ENCODE peak calls at places on chromosomes 6 and 20, in four cellular contexts. K is colonic mucosa; J is CD4-positive, CD25-positive, alpha-beta regulatory T cell; Q is ascending aorta. R is an unnamed sample.

GRCh38 chr6:161536141-161536735 is 262.4 kb upstream of the AGPAT4 start:
- DNase-seq in J (no peak), Q (no peak), K (no peak), R (no peak)

GRCh38 chr20:54068495-54068894 is 1.9 kb downstream of the BCAS1 start:
- DNase-seq in J (no peak), Q (no peak), K (no peak), R (no peak)

GRCh38 chr20:33042430-33042829 is 11.0 kb downstream of the BPIFB6 start:
- DNase-seq in K (no peak), J (no peak), Q (no peak), R (no peak)

GRCh38 chr20:62477669-62478450 is 2.1 kb upstream of the GATA5 start:
- DNase-seq in J (no peak), Q (no peak), K (no peak), R (no peak)

GRCh38 chr6:29792123-29793035 is 35.2 kb upstream of the HLA-G start:
- DNase-seq in Q (no peak), K (peak; percentile 83), J (peak; percentile 64), R (peak; percentile 67)

GRCh38 chr20:11271319-11271718 is 597.5 kb upstream of the JAG1 start:
- DNase-seq in Q (no peak), K (no peak), J (no peak), R (no peak)

GRCh38 chr6:25311251-25311910 is 32.2 kb downstream of the CARMIL1 start:
- DNase-seq in J (no peak), K (peak; percentile 32), Q (no peak), R (no peak)

GRCh38 chr6:159170999-159171712 is 2.0 kb downstream of the FNDC1 start:
- DNase-seq in Q (no peak), K (no peak), J (no peak), R (peak; percentile 29)

GRCh38 chr6:139591075-139591474 is 216.6 kb upstream of the CITED2 start:
- DNase-seq in K (no peak), Q (no peak), J (no peak), R (no peak)

GRCh38 chr6:5422321-5422915 is 161.1 kb downstream of the FARS2 start:
- DNase-seq in Q (no peak), J (peak; percentile 46), K (no peak), R (no peak)

GRCh38 chr6:149917679-149918078 is 5.2 kb downstream of the RAET1G start:
- DNase-seq in Q (no peak), J (no peak), K (no peak), R (no peak)

GRCh38 chr6:79468116-79468515 is 69.1 kb downstream of the LCA5 start:
- DNase-seq in J (no peak), Q (no peak), K (no peak), R (no peak)

GRCh38 chr20:48405909-48406308 is 421.9 kb downstream of the PREX1 start:
- DNase-seq in K (no peak), Q (no peak), J (no peak), R (no peak)

GRCh38 chr20:50460608-50461268 is 49.4 kb upstream of the PTPN1 start:
- DNase-seq in K (peak; percentile 95), J (peak; percentile 69), Q (peak; percentile 58), R (peak; percentile 92)

GRCh38 chr6:5525209-5525608 is 263.9 kb downstream of the FARS2 start:
- DNase-seq in J (no peak), Q (no peak), K (no peak), R (no peak)

GRCh38 chr20:38152175-38153010 is 12.7 kb downstream of the TGM2 start:
- DNase-seq in K (peak; percentile 82), Q (peak; percentile 85), J (peak; percentile 21), R (peak; percentile 70)

GRCh38 chr6:84777888-84778287 is 13.5 kb upstream of the TBX18 start:
- DNase-seq in Q (no peak), K (no peak), J (no peak), R (no peak)

GRCh38 chr6:67735623-67736022 is 899.5 kb upstream of the ADGRB3 start:
- DNase-seq in K (no peak), Q (no peak), J (no peak), R (no peak)

GRCh38 chr20:3658019-3658707 is 5.0 kb downstream of the GFRA4 start:
- DNase-seq in Q (no peak), J (no peak), K (no peak), R (no peak)

GRCh38 chr20:41149679-41150131 is 12.4 kb downstream of the PLCG1 start:
- DNase-seq in J (no peak), Q (no peak), K (peak; percentile 57), R (no peak)

GRCh38 chr20:51514252-51514651 is 28.3 kb downstream of the NFATC2 start:
- DNase-seq in K (no peak), J (no peak), Q (no peak), R (no peak)

GRCh38 chr6:14294270-14294951 is 176.8 kb downstream of the CD83 start:
- DNase-seq in K (no peak), Q (no peak), J (no peak), R (no peak)

GRCh38 chr6:54697423-54697822 is 149.1 kb upstream of the FAM83B start:
- DNase-seq in K (no peak), Q (no peak), J (no peak), R (no peak)

GRCh38 chr6:145070791-145071190 is 664.5 kb downstream of the EPM2A start:
- DNase-seq in Q (no peak), K (no peak), J (no peak), R (no peak)

GRCh38 chr6:141540207-141540606 is 592.5 kb upstream of the GJE1 start:
- DNase-seq in J (no peak), K (no peak), Q (no peak), R (no peak)

GRCh38 chr6:19434065-19434464 is 403.1 kb upstream of the ID4 start:
- DNase-seq in K (no peak), Q (no peak), J (no peak), R (no peak)

GRCh38 chr20:10385850-10386544 is 48.0 kb downstream of the MKKS start:
- DNase-seq in J (no peak), K (no peak), Q (no peak), R (no peak)

GRCh38 chr6:170056329-170056728 is 234.5 kb downstream of the DLL1 start:
- DNase-seq in J (no peak), Q (no peak), K (no peak), R (peak; percentile 7)

GRCh38 chr6:137625808-137626207 is 131.6 kb upstream of the OLIG3 start:
- DNase-seq in K (no peak), J (no peak), Q (no peak), R (no peak)

GRCh38 chr6:32218167-32218566 is 5.7 kb downstream of the NOTCH4 start:
- DNase-seq in J (no peak), K (no peak), Q (no peak), R (no peak)

GRCh38 chr6:168506460-168506859 is 65.5 kb downstream of the SMOC2 start:
- DNase-seq in Q (no peak), K (no peak), J (no peak), R (no peak)

GRCh38 chr20:49989234-49990065 is 6.7 kb downstream of the SNAI1 start:
- DNase-seq in K (no peak), J (no peak), Q (no peak), R (peak; percentile 49)

GRCh38 chr6:92479821-92480220 is 939.5 kb downstream of the EPHA7 start:
- DNase-seq in K (no peak), J (no peak), Q (no peak), R (no peak)

GRCh38 chr20:10171864-10172751 is 46.5 kb upstream of the SNAP25 start:
- DNase-seq in Q (peak; percentile 15), J (no peak), K (peak; percentile 36), R (peak; percentile 27)

GRCh38 chr6:158095671-158096070 is 72.4 kb downstream of the SERAC1 start:
- DNase-seq in K (no peak), Q (no peak), J (no peak), R (no peak)
- H3K27ac ChIP-seq in K (no peak overlapping the region), Q (no peak overlapping the region), J (no peak overlapping the region), R (no peak overlapping the region)

GRCh38 chr6:3422457-3422816 is 34.4 kb downstream of the SLC22A23 start:
- DNase-seq in Q (no peak), K (no peak), J (no peak), R (no peak)

GRCh38 chr6:3421763-3422456 is 34.9 kb downstream of the SLC22A23 start:
- DNase-seq in J (no peak), Q (no peak), K (no peak), R (no peak)

GRCh38 chr6:3419624-3420272 is 37.1 kb downstream of the SLC22A23 start:
- DNase-seq in K (no peak), Q (no peak), J (no peak), R (no peak)

GRCh38 chr6:3423439-3424184 is 33.2 kb downstream of the SLC22A23 start:
- DNase-seq in Q (no peak), J (no peak), K (no peak), R (no peak)

DNA sequence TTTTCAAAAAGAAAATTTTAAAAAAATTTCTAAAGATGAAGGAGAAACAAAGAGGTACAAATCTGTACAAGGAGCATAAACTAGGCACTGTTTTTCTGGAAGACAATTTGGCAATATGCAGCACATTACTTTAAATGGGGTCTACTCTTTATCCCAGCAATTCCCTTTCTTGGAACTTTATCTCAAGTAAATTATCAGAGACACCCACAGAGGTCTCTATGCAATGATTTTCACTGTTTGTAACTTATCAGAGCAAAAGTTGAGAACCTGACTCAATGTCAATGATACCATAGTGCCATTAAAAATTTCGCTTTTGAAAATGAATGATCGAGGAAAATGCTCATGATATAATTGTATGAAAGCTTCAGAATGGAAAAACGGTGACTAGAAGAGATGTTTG is 35.7 kb downstream of the SLC22A23 start:
- DNase-seq in J (no peak), K (no peak), Q (no peak), R (no peak)
- H3K27ac ChIP-seq in J (no peak overlapping the region), K (no peak overlapping the region), Q (no peak overlapping the region), R (no peak overlapping the region)

GRCh38 chr6:127971945-127972391 is 71.1 kb upstream of the THEMIS start:
- DNase-seq in K (no peak), Q (no peak), J (peak; percentile 87), R (no peak)
- H3K27ac ChIP-seq in K (no peak overlapping the region), Q (no peak overlapping the region), J (peak overlapping the region; percentile 65), R (no peak overlapping the region)

GRCh38 chr6:42879372-42880239 is at the start of gene RPL7L1:
- DNase-seq in Q (peak; percentile 42), J (peak; percentile 92), K (peak; percentile 90), R (peak; percentile 86)
- H3K27ac ChIP-seq in Q (peak within 1 kb of the TSS; percentile 95), J (peak within 1 kb of the TSS; percentile 93), K (peak within 1 kb of the TSS; percentile 88), R (peak within 1 kb of the TSS; percentile 96)